ENCODE peak calls at places on chromosome 17, in four cellular contexts. A is K562, Z is HCT116, C is HepG2. U is an unnamed sample.

GRCh38 chr17:45284176-45285140 is 22.6 kb upstream of the SPATA32 start:
- DNase-seq in A (no peak), Z (no peak), C (no peak), U (no peak)

GRCh38 chr17:63535640-63536039 is 12.5 kb downstream of the KCNH6 start:
- DNase-seq in A (no peak), Z (no peak), C (no peak), U (no peak)

GRCh38 chr17:68512967-68513474 is 791 bp downstream of the PRKAR1A start:
- DNase-seq in A (peak), Z (no peak), C (no peak), U (no peak)

GRCh38 chr17:40005527-40005926 is 9.7 kb upstream of the CSF3 start:
- DNase-seq in A (peak), Z (no peak), C (no peak), U (no peak)

GRCh38 chr17:39981207-39982068 is 831 bp downstream of the PSMD3 start:
- DNase-seq in A (peak), Z (no peak), C (no peak), U (no peak)

GRCh38 chr17:20141201-20141999 is 132.2 kb downstream of the SPECC1 start:
- DNase-seq in A (peak), Z (no peak), C (no peak), U (no peak)

GRCh38 chr17:62650587-62650986 is 23.1 kb downstream of the MRC2 start:
- DNase-seq in A (no peak), Z (no peak), C (no peak), U (no peak)

GRCh38 chr17:55543709-55544108 is 32.5 kb upstream of the SMIM36 start:
- DNase-seq in A (no peak), Z (no peak), C (no peak), U (no peak)

GRCh38 chr17:49820773-49821172 is 27.1 kb downstream of the TAC4 start:
- DNase-seq in A (no peak), Z (no peak), C (no peak), U (no peak)
- TF ChIP-seq TCF7L2 in A (no peak), Z (no peak), C (no peak), U (no peak)

DNA sequence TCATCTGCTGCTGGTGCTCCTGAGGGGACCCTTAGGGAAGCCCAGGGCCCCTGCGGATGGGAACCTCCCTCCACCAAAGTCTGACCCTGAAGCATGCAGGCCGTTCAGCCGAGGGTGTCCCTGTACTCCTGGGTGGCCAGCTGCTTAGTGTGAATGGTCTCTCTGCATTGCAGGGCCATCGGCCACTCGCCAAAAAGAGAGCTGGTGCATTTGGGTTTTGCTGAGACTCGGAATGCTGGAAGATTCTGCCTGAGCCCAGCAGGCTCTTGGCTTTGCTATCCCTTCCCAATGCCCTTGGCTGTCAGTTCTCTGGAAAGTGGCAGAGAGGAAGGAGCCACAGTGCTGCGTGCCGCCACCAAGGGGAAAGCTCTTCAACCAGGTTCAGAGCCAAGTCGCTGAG is 2.8 kb downstream of the MEOX1 start:
- DNase-seq in A (no peak), Z (no peak), C (no peak), U (no peak)
- TF ChIP-seq TCF7L2 in A (no peak), Z (no peak), C (no peak), U (no peak)

DNA sequence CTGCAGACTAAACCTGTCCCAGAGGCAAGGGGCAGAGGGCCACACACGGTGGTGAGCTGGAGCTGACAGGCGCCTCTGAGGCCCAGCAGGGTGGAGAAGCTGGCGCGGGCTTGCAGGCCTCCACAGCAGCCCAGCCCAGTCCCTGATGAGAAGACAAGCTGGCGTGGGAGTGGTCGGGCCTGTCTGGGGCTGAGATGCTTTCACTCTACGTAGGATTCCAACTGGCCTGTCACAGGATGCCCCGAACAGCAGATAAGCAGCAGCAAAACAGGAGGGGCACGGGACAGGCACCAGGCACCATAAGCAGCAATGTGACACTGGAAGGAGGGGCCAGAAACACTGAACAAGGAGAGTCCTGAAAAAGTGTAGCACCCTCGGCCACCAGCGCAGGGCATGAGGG is 40.1 kb downstream of the PEMT start:
- DNase-seq in A (no peak), Z (no peak), C (no peak), U (no peak)
- TF ChIP-seq TCF7L2 in A (no peak), Z (no peak), C (no peak), U (no peak)

GRCh38 chr17:37180371-37180770 is 195.4 kb upstream of the C17orf78 start:
- DNase-seq in A (no peak), Z (no peak), C (no peak), U (no peak)

GRCh38 chr17:37177234-37177633 is 198.6 kb upstream of the C17orf78 start:
- DNase-seq in A (no peak), Z (no peak), C (no peak), U (no peak)

GRCh38 chr17:37176683-37177082 is 199.1 kb upstream of the C17orf78 start:
- DNase-seq in A (no peak), Z (no peak), C (no peak), U (no peak)

GRCh38 chr17:37182786-37183185 is 193.0 kb upstream of the C17orf78 start:
- DNase-seq in A (no peak), Z (no peak), C (no peak), U (no peak)

DNA sequence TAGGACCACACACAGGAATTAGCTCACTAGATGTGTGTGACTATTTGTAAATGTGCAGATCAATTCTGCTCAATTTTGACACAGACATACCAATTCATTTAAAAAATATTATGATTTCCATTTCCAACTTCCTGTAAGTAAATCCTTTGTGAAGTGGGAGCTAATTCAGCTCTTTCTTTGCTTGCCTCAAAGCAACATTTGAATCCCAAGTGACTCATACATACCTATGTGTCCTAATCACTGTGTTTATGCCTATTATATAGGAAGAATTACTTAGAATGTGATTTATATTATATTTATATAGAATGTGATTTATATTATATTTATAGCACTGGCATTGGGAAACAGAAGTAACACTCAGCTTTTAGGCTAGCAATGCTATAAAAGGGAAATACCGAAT is 195.9 kb upstream of the C17orf78 start:
- DNase-seq in A (no peak), Z (peak), C (no peak), U (no peak)
- TF ChIP-seq TCF7L2 in A (no peak), Z (no peak), C (no peak), U (no peak)

GRCh38 chr17:50107790-50108414 is 12.8 kb downstream of the PDK2 start:
- DNase-seq in A (no peak), Z (no peak), C (no peak), U (no peak)
- TF ChIP-seq TCF7L2 in A (no peak), Z (no peak), C (no peak), U (no peak)

DNA sequence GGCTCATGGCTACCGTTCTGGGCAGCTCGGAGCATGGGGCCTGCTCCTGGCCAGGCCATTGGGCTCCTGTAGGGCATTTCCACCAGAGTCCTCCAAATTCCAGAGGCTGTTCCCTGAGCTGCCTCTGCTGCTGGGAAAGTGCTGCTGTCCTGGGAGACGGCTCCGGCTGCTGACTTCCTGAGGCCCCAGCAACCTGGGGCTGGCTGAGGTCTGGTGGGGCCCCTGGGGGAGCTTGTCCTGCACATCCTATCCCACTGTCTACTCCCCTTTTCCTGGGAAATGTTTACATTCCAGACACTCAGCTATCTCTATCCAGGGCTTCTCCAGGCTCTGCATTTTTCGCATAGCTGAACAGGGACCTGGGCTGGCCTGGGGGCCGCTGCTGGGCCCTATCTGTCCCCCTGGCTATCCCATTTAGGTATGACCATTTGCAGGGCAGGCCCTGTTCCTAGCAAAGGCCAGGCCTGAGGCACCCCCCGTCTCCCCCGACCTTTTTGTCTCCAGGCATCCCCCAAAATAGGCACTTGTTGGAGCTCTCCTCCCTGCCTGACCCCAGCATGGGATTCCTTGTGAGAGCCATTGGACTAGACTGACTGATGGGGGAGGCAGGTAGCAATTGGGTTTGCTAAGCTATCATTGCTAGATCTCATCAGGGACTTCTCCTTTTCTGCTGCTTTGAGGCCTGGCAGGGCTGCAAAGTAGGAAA is 27.5 kb downstream of the LLGL2 start:
- DNase-seq in A (no peak), Z (no peak), C (peak), U (no peak)
- TF ChIP-seq TCF7L2 in A (no peak), Z (no peak), C (no peak), U (no peak)

GRCh38 chr17:82187500-82187899 is 25.1 kb downstream of the CCDC57 start:
- DNase-seq in A (no peak), Z (no peak), C (no peak), U (no peak)

GRCh38 chr17:82193520-82194236 is 19.0 kb downstream of the CCDC57 start:
- DNase-seq in A (no peak), Z (no peak), C (no peak), U (no peak)

GRCh38 chr17:82184761-82185160 is 27.9 kb downstream of the CCDC57 start:
- DNase-seq in A (no peak), Z (no peak), C (no peak), U (no peak)

GRCh38 chr17:82186221-82186620 is 26.4 kb downstream of the CCDC57 start:
- DNase-seq in A (no peak), Z (no peak), C (no peak), U (no peak)

DNA sequence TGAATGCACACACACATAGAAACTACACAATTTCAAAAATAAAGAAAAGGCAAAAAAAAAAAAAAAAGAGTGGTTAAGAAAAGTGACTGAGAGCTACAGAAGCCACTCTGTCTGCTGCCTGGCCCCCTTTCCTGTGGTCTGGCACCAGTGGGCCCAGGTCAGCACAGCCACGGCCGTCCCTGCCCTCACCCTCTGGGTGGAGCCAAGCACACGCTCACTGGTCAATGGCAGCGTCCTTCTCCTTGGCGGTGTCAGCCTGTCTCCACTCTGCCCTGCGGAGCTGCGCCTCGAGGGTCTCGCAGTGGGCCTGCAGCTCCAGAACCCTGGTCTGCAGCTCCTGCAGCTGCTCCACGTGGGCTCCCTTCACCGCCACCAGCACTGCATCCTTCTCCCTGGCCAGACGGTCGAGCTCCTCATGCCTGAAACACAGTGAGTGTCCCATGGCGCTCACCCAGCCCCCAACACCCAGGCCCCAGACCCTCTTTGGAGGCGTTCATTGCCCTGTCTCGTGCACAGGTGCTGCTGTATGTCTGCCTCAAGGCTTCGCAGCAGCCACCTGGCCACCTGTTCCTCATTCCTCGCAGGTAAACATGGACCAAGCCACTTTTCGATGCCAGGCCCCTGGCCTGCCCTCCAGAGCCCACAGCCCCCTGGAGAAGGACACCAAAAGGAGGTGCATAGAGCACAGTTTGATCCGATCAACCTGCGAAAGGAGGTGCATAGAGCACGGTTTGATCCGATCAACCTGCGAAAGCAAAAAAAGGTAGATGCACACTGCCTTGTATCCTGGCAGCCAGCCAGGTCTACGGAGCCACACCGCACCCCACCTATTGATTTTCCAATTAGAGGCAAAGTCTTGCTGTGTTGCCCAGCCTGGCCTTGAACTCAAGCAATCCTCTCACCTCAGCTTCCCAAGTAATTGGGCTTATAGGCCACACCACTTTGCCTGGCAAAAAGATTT is 24.4 kb downstream of the CCDC57 start:
- DNase-seq in A (no peak), Z (no peak), C (no peak), U (no peak)
- TF ChIP-seq TCF7L2 in A (no peak), Z (no peak), C (no peak), U (no peak)

GRCh38 chr17:57913576-57914273 is 41.5 kb downstream of the CUEDC1 start:
- DNase-seq in A (no peak), Z (no peak), C (no peak), U (no peak)

GRCh38 chr17:57915980-57916757 is 39.0 kb downstream of the CUEDC1 start:
- DNase-seq in A (no peak), Z (no peak), C (no peak), U (no peak)

GRCh38 chr17:57915532-57915931 is 39.7 kb downstream of the CUEDC1 start:
- DNase-seq in A (no peak), Z (no peak), C (no peak), U (no peak)

GRCh38 chr17:57911834-57912673 is 43.2 kb downstream of the CUEDC1 start:
- DNase-seq in A (no peak), Z (peak), C (peak), U (no peak)

GRCh38 chr17:57914274-57915147 is 40.7 kb downstream of the CUEDC1 start:
- DNase-seq in A (no peak), Z (no peak), C (no peak), U (no peak)
- TF ChIP-seq TCF7L2 in A (no peak), Z (no peak), C (no peak), U (no peak)

GRCh38 chr17:15350777-15351486 is 9.5 kb upstream of the TEKT3 start:
- DNase-seq in A (no peak), Z (no peak), C (no peak), U (no peak)

GRCh38 chr17:15346196-15346595 is 4.8 kb upstream of the TEKT3 start:
- DNase-seq in A (no peak), Z (no peak), C (no peak), U (no peak)

GRCh38 chr17:15351487-15351840 is 10.1 kb upstream of the TEKT3 start:
- DNase-seq in A (no peak), Z (no peak), C (no peak), U (no peak)

GRCh38 chr17:15349119-15349518 is 7.7 kb upstream of the TEKT3 start:
- DNase-seq in A (no peak), Z (no peak), C (no peak), U (no peak)

GRCh38 chr17:15348030-15348429 is 6.6 kb upstream of the TEKT3 start:
- DNase-seq in A (no peak), Z (no peak), C (no peak), U (no peak)
- TF ChIP-seq TCF7L2 in A (no peak), Z (no peak), C (no peak), U (no peak)

U was measured in Panc1.